ENCODE peak calls at places on chromosome 3, in four cellular contexts. F, Y, N and R are unnamed samples. For H3K4me1, the result is how much of the 10 kb centered on the place peaks cover.

GRCh38 chr3:30693470-30694120 is 87.2 kb downstream of the TGFBR2 start:
- DNase-seq in F (peak), Y (peak), N (peak), R (peak)

GRCh38 chr3:178947738-178948137 is 123.9 kb downstream of the ZMAT3 start:
- DNase-seq in F (no peak), Y (no peak), N (no peak), R (no peak)

GRCh38 chr3:53236112-53236841 is 19.5 kb downstream of the TKT start:
- DNase-seq in F (no peak), Y (peak), N (peak), R (no peak)

GRCh38 chr3:82281205-82281604 is 519.8 kb upstream of the GBE1 start:
- DNase-seq in F (no peak), Y (no peak), N (peak), R (no peak)

GRCh38 chr3:47008258-47008671 is 28.8 kb downstream of the NBEAL2 start:
- DNase-seq in F (no peak), Y (no peak), N (no peak), R (no peak)

GRCh38 chr3:123385981-123386380 is 62.9 kb downstream of the ADCY5 start:
- DNase-seq in F (no peak), Y (peak), N (no peak), R (no peak)

GRCh38 chr3:30747771-30748281 is 141.4 kb downstream of the TGFBR2 start:
- DNase-seq in F (no peak), Y (no peak), N (peak), R (no peak)

GRCh38 chr3:125593991-125594574 is 1.2 kb downstream of the OSBPL11 start:
- DNase-seq in F (no peak), Y (no peak), N (peak), R (no peak)

GRCh38 chr3:28867836-28868235 is 413.0 kb upstream of the RBMS3 start:
- DNase-seq in F (no peak), Y (no peak), N (no peak), R (no peak)

GRCh38 chr3:136490646-136491405 is 240.7 kb downstream of the PCCB start:
- DNase-seq in F (no peak), Y (no peak), N (no peak), R (no peak)

GRCh38 chr3:154120903-154121235 is 321 bp upstream of the ARHGEF26 start:
- DNase-seq in F (no peak), Y (no peak), N (no peak), R (no peak)
- H3K4me3 ChIP-seq in F (peak), Y (no peak), N (peak), R (peak)

GRCh38 chr3:4406746-4407568 is 60.1 kb downstream of the SUMF1 start:
- DNase-seq in F (no peak), Y (no peak), N (no peak), R (no peak)
- H3K27ac ChIP-seq in F (no peak), Y (peak), N (no peak), R (no peak)

GRCh38 chr3:23439080-23439479 is 236.0 kb downstream of the UBE2E2 start:
- DNase-seq in F (no peak), Y (no peak), N (no peak), R (no peak)
- H3K4me1 ChIP-seq in F (under half), Y (under half), N (under half), R (under half)

GRCh38 chr3:153830552-153830951 is 290.6 kb upstream of the ARHGEF26 start:
- DNase-seq in F (no peak), Y (no peak), N (no peak), R (no peak)
- H3K4me3 ChIP-seq in F (no peak), Y (no peak), N (no peak), R (no peak)